ENCODE peak calls at places on chromosomes 2 and 18, in ten cellular contexts. One of them, this sample, is unnamed.
A peak's percentile ranks its signal among the peaks of the same experiment; 100 is the strongest.

GRCh38 chr2:160227252-160227651 is 27.2 kb upstream of the ITGB6 start:
- DNase-seq in left ventricle myocardium inferior: no peak
- DNase-seq in astrocyte of the spinal cord: peak; percentile 72
- DNase-seq in keratinocyte: no peak
- DNase-seq in tibial nerve: no peak
- DNase-seq in A549: peak; percentile 80
- DNase-seq in body of pancreas: no peak
- DNase-seq in DND-41: no peak
- DNase-seq in GM12865: no peak
- DNase-seq in AG10803: no peak
- DNase-seq in this sample: no peak

GRCh38 chr2:153287109-153287801 is 191.3 kb downstream of the RPRM start:
- DNase-seq in left ventricle myocardium inferior: no peak
- DNase-seq in astrocyte of the spinal cord: no peak
- DNase-seq in keratinocyte: no peak
- DNase-seq in tibial nerve: no peak
- DNase-seq in A549: peak; percentile 47
- DNase-seq in body of pancreas: no peak
- DNase-seq in DND-41: no peak
- DNase-seq in GM12865: no peak
- DNase-seq in AG10803: no peak
- DNase-seq in this sample: no peak

GRCh38 chr2:46003912-46004473 is 293.2 kb upstream of the EPAS1 start:
- DNase-seq in left ventricle myocardium inferior: no peak
- DNase-seq in astrocyte of the spinal cord: no peak
- DNase-seq in keratinocyte: no peak
- DNase-seq in tibial nerve: no peak
- DNase-seq in A549: no peak
- DNase-seq in body of pancreas: no peak
- DNase-seq in DND-41: no peak
- DNase-seq in GM12865: no peak
- DNase-seq in AG10803: peak; percentile 44
- DNase-seq in this sample: no peak

GRCh38 chr2:159285433-159285832 is 1.1 kb downstream of the WDSUB1 start:
- DNase-seq in left ventricle myocardium inferior: no peak
- DNase-seq in astrocyte of the spinal cord: no peak
- DNase-seq in keratinocyte: no peak
- DNase-seq in tibial nerve: no peak
- DNase-seq in A549: no peak
- DNase-seq in body of pancreas: no peak
- DNase-seq in DND-41: no peak
- DNase-seq in GM12865: no peak
- DNase-seq in AG10803: no peak
- DNase-seq in this sample: no peak

GRCh38 chr2:239305222-239305575 is 95.6 kb downstream of the HDAC4 start:
- DNase-seq in left ventricle myocardium inferior: no peak
- DNase-seq in astrocyte of the spinal cord: no peak
- DNase-seq in keratinocyte: no peak
- DNase-seq in tibial nerve: no peak
- DNase-seq in A549: no peak
- DNase-seq in body of pancreas: no peak
- DNase-seq in DND-41: no peak
- DNase-seq in GM12865: no peak
- DNase-seq in AG10803: no peak
- DNase-seq in this sample: peak; percentile 80

GRCh38 chr18:4068552-4069158 is 386.5 kb downstream of the DLGAP1 start:
- DNase-seq in left ventricle myocardium inferior: no peak
- DNase-seq in astrocyte of the spinal cord: peak; percentile 51
- DNase-seq in keratinocyte: peak; percentile 7
- DNase-seq in tibial nerve: peak; percentile 47
- DNase-seq in A549: peak; percentile 65
- DNase-seq in body of pancreas: peak; percentile 32
- DNase-seq in DND-41: peak; percentile 50
- DNase-seq in GM12865: peak; percentile 65
- DNase-seq in AG10803: peak; percentile 52
- DNase-seq in this sample: peak; percentile 19

GRCh38 chr2:48140586-48140985 is 234.3 kb upstream of the FBXO11 start:
- DNase-seq in left ventricle myocardium inferior: no peak
- DNase-seq in astrocyte of the spinal cord: no peak
- DNase-seq in keratinocyte: no peak
- DNase-seq in tibial nerve: no peak
- DNase-seq in A549: no peak
- DNase-seq in body of pancreas: no peak
- DNase-seq in DND-41: no peak
- DNase-seq in GM12865: no peak
- DNase-seq in AG10803: no peak
- DNase-seq in this sample: no peak

GRCh38 chr18:48824231-48824970 is 126.4 kb downstream of the SMAD7 start:
- DNase-seq in left ventricle myocardium inferior: no peak
- DNase-seq in astrocyte of the spinal cord: no peak
- DNase-seq in keratinocyte: no peak
- DNase-seq in tibial nerve: no peak
- DNase-seq in A549: no peak
- DNase-seq in body of pancreas: no peak
- DNase-seq in DND-41: no peak
- DNase-seq in GM12865: no peak
- DNase-seq in AG10803: no peak
- DNase-seq in this sample: no peak

GRCh38 chr2:69997296-69998184 is 36.1 kb upstream of the ASPRV1 start:
- DNase-seq in left ventricle myocardium inferior: no peak
- DNase-seq in astrocyte of the spinal cord: peak; percentile 15
- DNase-seq in keratinocyte: peak; percentile 87
- DNase-seq in tibial nerve: no peak
- DNase-seq in A549: peak; percentile 68
- DNase-seq in body of pancreas: peak; percentile 47
- DNase-seq in DND-41: peak; percentile 42
- DNase-seq in GM12865: no peak
- DNase-seq in AG10803: peak; percentile 49
- DNase-seq in this sample: no peak

DNA sequence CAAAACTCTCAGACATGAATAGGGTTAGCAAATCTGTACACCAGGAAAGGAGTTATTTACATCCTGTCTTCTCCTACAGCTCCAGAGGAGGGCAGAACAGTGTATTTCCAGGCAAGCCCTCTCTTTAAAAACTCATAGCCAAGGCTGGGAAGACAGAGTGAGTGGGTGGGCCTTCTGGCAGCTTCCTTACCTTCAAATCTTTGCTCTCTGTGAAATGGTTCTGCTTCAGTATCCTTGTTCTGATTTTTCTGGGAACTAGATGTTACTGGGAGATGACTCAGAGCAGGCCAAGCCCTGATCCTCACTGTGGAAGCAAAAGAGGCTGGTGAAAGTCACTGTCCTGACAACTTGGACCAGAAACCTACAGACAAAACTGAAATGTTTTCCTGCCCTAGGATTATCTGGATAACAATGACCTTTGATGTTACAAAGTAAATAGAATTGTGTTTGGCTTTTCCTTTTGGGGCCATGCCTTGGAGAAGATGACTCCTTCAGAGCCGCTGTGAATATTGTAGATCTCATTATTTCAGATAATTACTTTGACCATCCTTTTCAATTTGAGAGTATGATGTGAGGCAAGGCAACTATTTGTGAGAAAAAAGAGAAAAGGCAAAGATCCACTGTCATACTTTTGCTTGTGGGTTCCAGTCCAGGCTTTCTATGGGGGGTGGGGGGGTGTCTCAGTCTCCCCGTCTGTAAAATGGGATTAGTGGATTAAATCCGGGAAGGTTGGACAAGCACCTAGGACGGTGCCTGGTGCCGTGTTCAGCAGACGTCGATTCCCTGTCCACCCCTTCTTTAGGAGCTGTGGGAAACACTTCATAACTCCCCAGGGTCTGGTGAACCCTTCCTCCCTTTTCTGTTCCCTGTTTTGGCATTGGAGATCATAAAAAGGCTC is 644 bp upstream of the QPCT start:
- DNase-seq in left ventricle myocardium inferior: no peak
- DNase-seq in astrocyte of the spinal cord: peak; percentile 67
- DNase-seq in keratinocyte: no peak
- DNase-seq in tibial nerve: no peak
- DNase-seq in A549: peak; percentile 64
- DNase-seq in body of pancreas: peak; percentile 31
- DNase-seq in DND-41: no peak
- DNase-seq in GM12865: no peak
- DNase-seq in AG10803: peak; percentile 59
- DNase-seq in this sample: no peak
- TF ChIP-seq CTCF in left ventricle myocardium inferior: peak; percentile 49
- TF ChIP-seq CTCF in astrocyte of the spinal cord: peak; percentile 48
- TF ChIP-seq CTCF in keratinocyte: peak; percentile 43
- TF ChIP-seq CTCF in tibial nerve: peak; percentile 22
- TF ChIP-seq CTCF in A549: peak; percentile 53
- TF ChIP-seq CTCF in body of pancreas: peak; percentile 11
- TF ChIP-seq CTCF in DND-41: no peak
- TF ChIP-seq CTCF in GM12865: no peak
- TF ChIP-seq CTCF in AG10803: peak; percentile 62
- TF ChIP-seq CTCF in this sample: no peak

GRCh38 chr2:222426836-222427130 is 2.4 kb downstream of the SGPP2 start:
- DNase-seq in left ventricle myocardium inferior: no peak
- DNase-seq in astrocyte of the spinal cord: no peak
- DNase-seq in keratinocyte: no peak
- DNase-seq in tibial nerve: no peak
- DNase-seq in A549: no peak
- DNase-seq in body of pancreas: no peak
- DNase-seq in DND-41: no peak
- DNase-seq in GM12865: no peak
- DNase-seq in AG10803: no peak
- DNase-seq in this sample: no peak

GRCh38 chr2:222423632-222424280 is 587 bp upstream of the SGPP2 start:
- DNase-seq in left ventricle myocardium inferior: no peak
- DNase-seq in astrocyte of the spinal cord: no peak
- DNase-seq in keratinocyte: no peak
- DNase-seq in tibial nerve: no peak
- DNase-seq in A549: no peak
- DNase-seq in body of pancreas: no peak
- DNase-seq in DND-41: no peak
- DNase-seq in GM12865: peak; percentile 85
- DNase-seq in AG10803: no peak
- DNase-seq in this sample: no peak

GRCh38 chr2:222423186-222423585 is 1.2 kb upstream of the SGPP2 start:
- DNase-seq in left ventricle myocardium inferior: no peak
- DNase-seq in astrocyte of the spinal cord: no peak
- DNase-seq in keratinocyte: no peak
- DNase-seq in tibial nerve: no peak
- DNase-seq in A549: no peak
- DNase-seq in body of pancreas: no peak
- DNase-seq in DND-41: no peak
- DNase-seq in GM12865: no peak
- DNase-seq in AG10803: no peak
- DNase-seq in this sample: no peak

GRCh38 chr2:222424281-222424728 is at the start of gene SGPP2:
- DNase-seq in left ventricle myocardium inferior: peak; percentile 20
- DNase-seq in astrocyte of the spinal cord: no peak
- DNase-seq in keratinocyte: no peak
- DNase-seq in tibial nerve: no peak
- DNase-seq in A549: no peak
- DNase-seq in body of pancreas: peak; percentile 35
- DNase-seq in DND-41: no peak
- DNase-seq in GM12865: peak; percentile 38
- DNase-seq in AG10803: no peak
- DNase-seq in this sample: no peak

DNA sequence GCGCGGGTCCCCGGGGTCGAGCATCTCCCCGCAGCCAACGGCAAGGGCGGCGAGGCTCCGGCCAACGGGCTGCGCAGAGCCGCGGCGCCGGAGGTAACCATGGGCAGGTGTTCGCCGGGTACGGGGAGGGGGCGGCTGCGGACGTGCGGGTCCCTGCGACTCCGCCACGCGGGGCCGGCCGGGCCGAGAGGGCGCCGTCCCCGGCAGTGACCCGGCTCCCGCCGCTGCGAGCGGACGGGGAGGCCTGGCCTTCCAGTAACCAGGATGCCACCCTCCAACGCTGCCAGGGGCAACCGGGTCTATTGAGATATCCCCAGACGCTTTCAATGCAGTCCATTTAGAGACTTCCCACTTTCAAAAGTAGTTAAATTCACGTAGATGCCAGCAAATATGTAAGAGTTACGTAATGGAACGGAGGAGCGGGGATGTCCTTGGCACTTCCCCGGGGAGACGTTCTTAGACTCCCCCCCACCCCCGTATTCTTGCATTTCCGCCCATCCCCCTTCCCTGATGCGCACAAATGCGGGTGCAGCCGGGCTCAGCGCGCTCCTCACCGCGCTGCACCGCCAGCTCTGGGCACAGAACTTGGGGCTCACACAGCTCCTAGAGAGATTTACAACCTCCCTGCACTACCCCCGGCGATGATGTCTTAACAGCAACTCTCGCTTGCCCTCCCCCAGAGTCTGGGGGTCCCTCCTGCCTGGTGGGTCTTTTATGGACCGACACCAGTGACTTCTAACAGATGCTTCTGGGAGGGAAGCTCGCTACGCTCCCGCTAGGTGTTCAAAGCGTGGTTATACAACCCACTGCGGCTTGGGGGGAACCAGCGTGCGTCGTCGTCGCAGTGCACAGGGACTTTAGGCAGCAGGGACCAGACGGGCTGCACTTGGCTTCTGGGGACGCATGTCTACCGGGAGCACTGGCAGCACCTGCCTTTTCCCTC is 657 bp downstream of the SGPP2 start:
- DNase-seq in left ventricle myocardium inferior: peak; percentile 28
- DNase-seq in astrocyte of the spinal cord: no peak
- DNase-seq in keratinocyte: no peak
- DNase-seq in tibial nerve: no peak
- DNase-seq in A549: no peak
- DNase-seq in body of pancreas: no peak
- DNase-seq in DND-41: no peak
- DNase-seq in GM12865: peak; percentile 67
- DNase-seq in AG10803: no peak
- DNase-seq in this sample: no peak
- H3K4me3 ChIP-seq in left ventricle myocardium inferior: peak overlapping the region; percentile 79
- H3K4me3 ChIP-seq in astrocyte of the spinal cord: no peak overlapping the region
- H3K4me3 ChIP-seq in keratinocyte: peak overlapping the region; percentile 7
- H3K4me3 ChIP-seq in tibial nerve: peak overlapping the region; percentile 50
- H3K4me3 ChIP-seq in A549: peak overlapping the region; percentile 67
- H3K4me3 ChIP-seq in body of pancreas: peak overlapping the region; percentile 30
- H3K4me3 ChIP-seq in DND-41: no peak overlapping the region
- H3K4me3 ChIP-seq in GM12865: peak overlapping the region; percentile 94
- H3K4me3 ChIP-seq in AG10803: no peak overlapping the region
- H3K4me3 ChIP-seq in this sample: peak overlapping the region; percentile 45

DNA sequence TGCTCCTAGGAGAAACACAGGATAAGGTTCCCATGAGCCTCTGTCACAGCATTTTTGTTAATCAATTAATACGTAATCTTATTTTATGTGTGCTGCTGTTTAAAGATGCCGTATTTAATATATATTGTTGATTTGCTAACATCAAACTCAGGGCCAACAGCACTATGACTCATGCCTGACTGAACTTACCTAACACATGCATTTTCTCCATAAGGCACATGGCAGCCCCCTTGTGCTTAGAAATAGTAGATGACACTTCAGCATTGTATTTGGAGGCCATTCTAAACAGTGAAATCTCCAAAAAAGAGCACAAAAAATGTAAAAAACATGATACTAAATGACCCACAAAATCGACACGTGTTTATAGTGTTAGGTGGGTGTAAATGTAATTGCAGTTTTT is 314.8 kb downstream of the MYCN start:
- DNase-seq in left ventricle myocardium inferior: no peak
- DNase-seq in astrocyte of the spinal cord: no peak
- DNase-seq in keratinocyte: no peak
- DNase-seq in tibial nerve: no peak
- DNase-seq in A549: no peak
- DNase-seq in body of pancreas: no peak
- DNase-seq in DND-41: no peak
- DNase-seq in GM12865: no peak
- DNase-seq in AG10803: no peak
- DNase-seq in this sample: no peak
- TF ChIP-seq CTCF in left ventricle myocardium inferior: no peak
- TF ChIP-seq CTCF in astrocyte of the spinal cord: no peak
- TF ChIP-seq CTCF in keratinocyte: no peak
- TF ChIP-seq CTCF in tibial nerve: no peak
- TF ChIP-seq CTCF in A549: no peak
- TF ChIP-seq CTCF in body of pancreas: no peak
- TF ChIP-seq CTCF in DND-41: no peak
- TF ChIP-seq CTCF in GM12865: no peak
- TF ChIP-seq CTCF in AG10803: no peak
- TF ChIP-seq CTCF in this sample: no peak

GRCh38 chr18:21831413-21831831 is 90.8 kb downstream of the MIB1 start:
- DNase-seq in left ventricle myocardium inferior: no peak
- DNase-seq in astrocyte of the spinal cord: no peak
- DNase-seq in keratinocyte: no peak
- DNase-seq in tibial nerve: no peak
- DNase-seq in A549: no peak
- DNase-seq in body of pancreas: no peak
- DNase-seq in DND-41: no peak
- DNase-seq in GM12865: no peak
- DNase-seq in AG10803: peak; percentile 22
- DNase-seq in this sample: no peak
- H3K4me3 ChIP-seq in left ventricle myocardium inferior: peak overlapping the region; percentile 63
- H3K4me3 ChIP-seq in astrocyte of the spinal cord: no peak overlapping the region
- H3K4me3 ChIP-seq in keratinocyte: no peak overlapping the region
- H3K4me3 ChIP-seq in tibial nerve: no peak overlapping the region
- H3K4me3 ChIP-seq in A549: no peak overlapping the region
- H3K4me3 ChIP-seq in body of pancreas: no peak overlapping the region
- H3K4me3 ChIP-seq in DND-41: no peak overlapping the region
- H3K4me3 ChIP-seq in GM12865: no peak overlapping the region
- H3K4me3 ChIP-seq in AG10803: no peak overlapping the region
- H3K4me3 ChIP-seq in this sample: no peak overlapping the region